ENCODE peak calls at places on chromosomes 5 and 9, in seven cellular contexts. One of them, this sample, is unnamed.

GRCh38 chr9:36258989-36259315 is 704 bp upstream of the GNE start:
- DNase-seq in HCT116: no peak
- DNase-seq in HepG2: no peak
- DNase-seq in SK-N-SH: no peak
- DNase-seq in IMR-90: no peak
- DNase-seq in endothelial cell of umbilical vein: no peak
- DNase-seq in fibroblast of lung: peak
- DNase-seq in this sample: peak

GRCh38 chr9:650362-650761 is 191.1 kb upstream of the DMRT1 start:
- DNase-seq in HCT116: no peak
- DNase-seq in endothelial cell of umbilical vein: peak
- DNase-seq in HepG2: no peak
- DNase-seq in fibroblast of lung: no peak
- DNase-seq in IMR-90: peak
- DNase-seq in SK-N-SH: no peak
- DNase-seq in this sample: peak

GRCh38 chr9:107227696-107228258 is 55.3 kb upstream of the RAD23B start:
- DNase-seq in HepG2: no peak
- DNase-seq in fibroblast of lung: peak
- DNase-seq in endothelial cell of umbilical vein: no peak
- DNase-seq in IMR-90: peak
- DNase-seq in HCT116: no peak
- DNase-seq in SK-N-SH: no peak
- DNase-seq in this sample: peak

GRCh38 chr9:88733651-88734470 is 198.9 kb downstream of the NXNL2 start:
- DNase-seq in HCT116: no peak
- DNase-seq in fibroblast of lung: peak
- DNase-seq in IMR-90: peak
- DNase-seq in SK-N-SH: no peak
- DNase-seq in HepG2: no peak
- DNase-seq in endothelial cell of umbilical vein: peak
- DNase-seq in this sample: peak

GRCh38 chr5:10607023-10607665 is 43.3 kb downstream of the ANKRD33B start:
- DNase-seq in HCT116: no peak
- DNase-seq in SK-N-SH: no peak
- DNase-seq in HepG2: no peak
- DNase-seq in endothelial cell of umbilical vein: peak
- DNase-seq in fibroblast of lung: peak
- DNase-seq in IMR-90: peak
- DNase-seq in this sample: no peak

GRCh38 chr9:72674961-72675360 is 153.6 kb downstream of the TMC1 start:
- DNase-seq in endothelial cell of umbilical vein: no peak
- DNase-seq in IMR-90: no peak
- DNase-seq in fibroblast of lung: no peak
- DNase-seq in HCT116: no peak
- DNase-seq in HepG2: no peak
- DNase-seq in SK-N-SH: no peak
- DNase-seq in this sample: no peak

GRCh38 chr5:157857821-157858526 is 971 bp downstream of the CLINT1 start:
- DNase-seq in endothelial cell of umbilical vein: peak
- DNase-seq in HepG2: no peak
- DNase-seq in SK-N-SH: no peak
- DNase-seq in HCT116: no peak
- DNase-seq in IMR-90: peak
- DNase-seq in fibroblast of lung: peak
- DNase-seq in this sample: peak

GRCh38 chr5:476102-476813 is 33.3 kb downstream of the EXOC3 start:
- DNase-seq in HCT116: no peak
- DNase-seq in HepG2: no peak
- DNase-seq in endothelial cell of umbilical vein: no peak
- DNase-seq in SK-N-SH: no peak
- DNase-seq in IMR-90: no peak
- DNase-seq in fibroblast of lung: no peak
- DNase-seq in this sample: peak

GRCh38 chr9:23693374-23693773 is 132.7 kb downstream of the ELAVL2 start:
- DNase-seq in HepG2: no peak
- DNase-seq in endothelial cell of umbilical vein: no peak
- DNase-seq in SK-N-SH: no peak
- DNase-seq in fibroblast of lung: no peak
- DNase-seq in HCT116: no peak
- DNase-seq in IMR-90: no peak
- DNase-seq in this sample: no peak

GRCh38 chr5:137201876-137202275 is 297.2 kb downstream of the SPOCK1 start:
- DNase-seq in HCT116: no peak
- DNase-seq in endothelial cell of umbilical vein: no peak
- DNase-seq in HepG2: no peak
- DNase-seq in IMR-90: peak
- DNase-seq in SK-N-SH: no peak
- DNase-seq in fibroblast of lung: no peak
- DNase-seq in this sample: peak

GRCh38 chr5:10538103-10538788 is 25.6 kb upstream of the ANKRD33B start:
- DNase-seq in HCT116: no peak
- DNase-seq in SK-N-SH: no peak
- DNase-seq in fibroblast of lung: no peak
- DNase-seq in HepG2: no peak
- DNase-seq in endothelial cell of umbilical vein: no peak
- DNase-seq in IMR-90: peak
- DNase-seq in this sample: peak

GRCh38 chr9:85425153-85425611 is 316.6 kb downstream of the AGTPBP1 start:
- DNase-seq in HCT116: peak
- DNase-seq in SK-N-SH: peak
- DNase-seq in endothelial cell of umbilical vein: peak
- DNase-seq in fibroblast of lung: peak
- DNase-seq in HepG2: peak
- DNase-seq in IMR-90: no peak
- DNase-seq in this sample: peak

GRCh38 chr5:80090884-80091166 is 55.7 kb downstream of the THBS4 start:
- DNase-seq in endothelial cell of umbilical vein: no peak
- DNase-seq in HCT116: no peak
- DNase-seq in fibroblast of lung: no peak
- DNase-seq in IMR-90: no peak
- DNase-seq in HepG2: peak
- DNase-seq in SK-N-SH: no peak
- DNase-seq in this sample: no peak

GRCh38 chr5:66701244-66701643 is 105.1 kb downstream of the MAST4 start:
- DNase-seq in endothelial cell of umbilical vein: no peak
- DNase-seq in IMR-90: no peak
- DNase-seq in HCT116: no peak
- DNase-seq in HepG2: no peak
- DNase-seq in SK-N-SH: no peak
- DNase-seq in fibroblast of lung: no peak
- DNase-seq in this sample: no peak

GRCh38 chr5:129003232-129003631 is 37.9 kb downstream of the SLC27A6 start:
- DNase-seq in HCT116: no peak
- DNase-seq in SK-N-SH: no peak
- DNase-seq in HepG2: no peak
- DNase-seq in endothelial cell of umbilical vein: no peak
- DNase-seq in IMR-90: no peak
- DNase-seq in fibroblast of lung: no peak
- DNase-seq in this sample: no peak

GRCh38 chr5:157273131-157273556 is 7.2 kb downstream of the CYFIP2 start:
- DNase-seq in HCT116: no peak
- DNase-seq in IMR-90: no peak
- DNase-seq in SK-N-SH: no peak
- DNase-seq in HepG2: no peak
- DNase-seq in fibroblast of lung: no peak
- DNase-seq in endothelial cell of umbilical vein: no peak
- DNase-seq in this sample: no peak

GRCh38 chr9:127501821-127502343 is 50.6 kb downstream of the LRSAM1 start:
- DNase-seq in endothelial cell of umbilical vein: no peak
- DNase-seq in HepG2: no peak
- DNase-seq in IMR-90: peak
- DNase-seq in fibroblast of lung: no peak
- DNase-seq in HCT116: no peak
- DNase-seq in SK-N-SH: no peak
- DNase-seq in this sample: no peak

GRCh38 chr5:95027775-95028174 is 257.1 kb downstream of the MCTP1 start:
- DNase-seq in IMR-90: no peak
- DNase-seq in endothelial cell of umbilical vein: no peak
- DNase-seq in fibroblast of lung: no peak
- DNase-seq in SK-N-SH: no peak
- DNase-seq in HCT116: no peak
- DNase-seq in HepG2: no peak
- DNase-seq in this sample: no peak

GRCh38 chr9:13690595-13690994 is 411.1 kb upstream of the MPDZ start:
- DNase-seq in IMR-90: peak
- DNase-seq in endothelial cell of umbilical vein: no peak
- DNase-seq in SK-N-SH: no peak
- DNase-seq in fibroblast of lung: peak
- DNase-seq in HepG2: no peak
- DNase-seq in HCT116: no peak
- DNase-seq in this sample: no peak

GRCh38 chr9:13689925-13690324 is 410.4 kb upstream of the MPDZ start:
- DNase-seq in fibroblast of lung: no peak
- DNase-seq in HCT116: no peak
- DNase-seq in IMR-90: no peak
- DNase-seq in SK-N-SH: no peak
- DNase-seq in endothelial cell of umbilical vein: peak
- DNase-seq in HepG2: no peak
- DNase-seq in this sample: no peak

GRCh38 chr9:13688990-13689600 is 409.6 kb upstream of the MPDZ start:
- DNase-seq in endothelial cell of umbilical vein: peak
- DNase-seq in SK-N-SH: no peak
- DNase-seq in IMR-90: no peak
- DNase-seq in HCT116: no peak
- DNase-seq in HepG2: no peak
- DNase-seq in fibroblast of lung: peak
- DNase-seq in this sample: peak

GRCh38 chr9:13688223-13688989 is 408.9 kb upstream of the MPDZ start:
- DNase-seq in fibroblast of lung: no peak
- DNase-seq in HCT116: no peak
- DNase-seq in HepG2: no peak
- DNase-seq in SK-N-SH: no peak
- DNase-seq in IMR-90: no peak
- DNase-seq in endothelial cell of umbilical vein: no peak
- DNase-seq in this sample: no peak
- H2AFZ ChIP-seq in fibroblast of lung: no peak
- H2AFZ ChIP-seq in HCT116: no peak
- H2AFZ ChIP-seq in HepG2: no peak
- H2AFZ ChIP-seq in SK-N-SH: no peak
- H2AFZ ChIP-seq in IMR-90: no peak
- H2AFZ ChIP-seq in endothelial cell of umbilical vein: peak
- H2AFZ ChIP-seq in this sample: no peak

DNA sequence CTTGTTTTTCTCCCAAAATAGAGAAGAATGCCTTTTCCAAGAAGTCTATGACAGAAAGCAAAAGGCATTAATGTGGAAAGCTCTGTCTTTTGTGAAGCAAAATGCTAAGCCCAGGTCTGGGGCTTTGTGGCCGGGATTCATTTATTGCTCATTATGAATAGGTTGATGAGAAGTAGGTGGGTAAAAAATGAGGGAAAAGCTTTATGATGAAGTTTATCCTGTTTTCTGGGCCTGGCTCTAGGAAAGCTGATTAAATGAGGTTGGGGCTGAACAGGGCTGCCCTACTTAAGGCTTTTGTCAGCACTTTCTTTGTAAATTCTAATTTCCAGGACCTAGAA is 483.2 kb downstream of the DMAC1 start:
- DNase-seq in HepG2: no peak
- DNase-seq in SK-N-SH: no peak
- DNase-seq in fibroblast of lung: no peak
- DNase-seq in endothelial cell of umbilical vein: no peak
- DNase-seq in HCT116: no peak
- DNase-seq in IMR-90: no peak
- DNase-seq in this sample: no peak
- H2AFZ ChIP-seq in HepG2: no peak
- H2AFZ ChIP-seq in SK-N-SH: no peak
- H2AFZ ChIP-seq in fibroblast of lung: no peak
- H2AFZ ChIP-seq in endothelial cell of umbilical vein: no peak
- H2AFZ ChIP-seq in HCT116: no peak
- H2AFZ ChIP-seq in IMR-90: no peak
- H2AFZ ChIP-seq in this sample: peak

DNA sequence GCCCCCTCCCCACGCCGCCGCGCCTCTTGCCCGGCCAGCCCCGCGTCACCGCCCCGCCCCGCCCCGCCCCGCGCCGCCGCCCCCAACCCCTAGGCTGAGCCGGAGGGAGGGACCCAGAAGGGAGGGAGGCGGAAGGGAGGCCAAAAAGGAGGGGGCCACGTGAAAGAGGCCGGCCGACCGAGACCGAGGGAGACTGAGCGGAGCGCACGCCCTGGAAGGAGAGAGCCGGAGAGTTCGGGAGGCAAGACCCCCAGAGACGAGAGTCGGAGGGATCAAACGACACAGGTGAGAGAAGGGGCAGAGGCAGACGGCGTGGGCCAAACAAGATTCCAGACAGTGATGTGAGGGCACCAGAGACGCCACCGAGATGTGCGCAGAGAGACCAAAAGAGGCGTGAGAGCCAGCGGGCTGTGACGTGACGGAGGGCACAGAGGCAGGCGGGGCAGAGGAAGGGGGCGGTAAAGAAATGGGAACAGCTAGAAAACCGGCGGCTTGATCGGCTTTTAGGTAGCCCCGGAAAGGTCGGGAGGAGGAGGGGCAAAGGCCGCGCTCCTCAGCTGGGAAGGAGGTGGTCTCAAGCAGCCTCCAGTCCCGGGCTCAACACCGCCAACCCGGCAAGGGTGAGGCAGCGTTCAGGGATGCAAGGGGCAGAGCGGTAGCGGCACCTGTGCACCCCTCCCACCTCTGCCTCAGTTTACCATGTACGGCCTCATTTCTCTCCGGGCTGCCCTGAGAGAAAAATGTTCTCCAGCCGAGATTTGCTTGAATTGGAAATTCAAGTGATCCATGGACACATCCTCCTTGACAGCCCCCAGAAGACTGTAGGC is 414 bp upstream of the BARX1 start:
- DNase-seq in endothelial cell of umbilical vein: no peak
- DNase-seq in SK-N-SH: peak
- DNase-seq in fibroblast of lung: no peak
- DNase-seq in HCT116: no peak
- DNase-seq in HepG2: no peak
- DNase-seq in IMR-90: no peak
- DNase-seq in this sample: peak
- H2AFZ ChIP-seq in endothelial cell of umbilical vein: no peak
- H2AFZ ChIP-seq in SK-N-SH: no peak
- H2AFZ ChIP-seq in fibroblast of lung: no peak
- H2AFZ ChIP-seq in HCT116: no peak
- H2AFZ ChIP-seq in HepG2: no peak
- H2AFZ ChIP-seq in IMR-90: peak
- H2AFZ ChIP-seq in this sample: no peak

GRCh38 chr5:54740141-54740540 is 222.6 kb downstream of the SNX18 start:
- DNase-seq in IMR-90: no peak
- DNase-seq in SK-N-SH: no peak
- DNase-seq in HepG2: no peak
- DNase-seq in endothelial cell of umbilical vein: no peak
- DNase-seq in fibroblast of lung: no peak
- DNase-seq in HCT116: no peak
- DNase-seq in this sample: no peak
- H2AFZ ChIP-seq in IMR-90: no peak
- H2AFZ ChIP-seq in SK-N-SH: no peak
- H2AFZ ChIP-seq in HepG2: no peak
- H2AFZ ChIP-seq in endothelial cell of umbilical vein: no peak
- H2AFZ ChIP-seq in fibroblast of lung: no peak
- H2AFZ ChIP-seq in HCT116: no peak
- H2AFZ ChIP-seq in this sample: no peak

DNA sequence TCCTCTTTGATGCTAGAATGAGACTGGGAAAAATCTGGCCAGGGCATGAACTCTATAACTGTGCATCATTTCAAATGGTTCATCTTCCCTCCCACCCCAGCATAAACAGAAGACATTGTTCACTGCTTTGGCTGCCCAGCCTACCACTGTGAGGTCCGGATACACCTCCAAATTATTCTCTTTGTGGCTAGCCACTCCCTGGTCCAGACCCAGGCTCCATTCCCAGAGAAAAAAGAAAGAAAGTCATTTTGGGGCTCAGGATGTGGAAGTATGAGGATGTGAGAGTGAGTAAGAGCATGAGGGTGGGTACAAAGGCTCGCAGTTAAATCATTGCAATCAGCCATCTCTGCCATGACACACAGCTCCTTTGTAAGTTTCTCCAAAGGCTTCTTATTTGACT is 559.2 kb downstream of the PSAT1 start:
- DNase-seq in HCT116: no peak
- DNase-seq in IMR-90: peak
- DNase-seq in HepG2: no peak
- DNase-seq in fibroblast of lung: no peak
- DNase-seq in SK-N-SH: peak
- DNase-seq in endothelial cell of umbilical vein: no peak
- DNase-seq in this sample: peak
- H2AFZ ChIP-seq in HCT116: no peak
- H2AFZ ChIP-seq in IMR-90: peak
- H2AFZ ChIP-seq in HepG2: no peak
- H2AFZ ChIP-seq in fibroblast of lung: no peak
- H2AFZ ChIP-seq in SK-N-SH: peak
- H2AFZ ChIP-seq in endothelial cell of umbilical vein: no peak
- H2AFZ ChIP-seq in this sample: peak